ENCODE peak calls at places on chromosomes 6 and 20, in four cellular contexts. F is pancreas, W is A549, T is HFF-Myc. U is an unnamed sample.

GRCh38 chr20:23347791-23348190 is 2.8 kb upstream of the NXT1 start:
- DNase-seq in W (no peak), T (no peak), F (no peak), U (no peak)

GRCh38 chr6:128848169-128848935 is 34.6 kb upstream of the LAMA2 start:
- DNase-seq in F (no peak), T (no peak), W (no peak), U (no peak)

GRCh38 chr6:35948725-35949124 is 27.8 kb upstream of the SRPK1 start:
- DNase-seq in W (peak), T (no peak), F (no peak), U (no peak)

GRCh38 chr6:125872259-125872921 is 81.6 kb downstream of the NCOA7 start:
- DNase-seq in F (no peak), T (no peak), W (peak), U (no peak)

GRCh38 chr6:112980676-112981075 is 633.5 kb downstream of the RFPL4B start:
- DNase-seq in T (no peak), W (no peak), F (no peak), U (no peak)

GRCh38 chr6:1867197-1867596 is 257.5 kb downstream of the FOXC1 start:
- DNase-seq in W (no peak), T (no peak), F (no peak), U (no peak)

GRCh38 chr20:63070771-63071540 is 64.2 kb upstream of the BHLHE23 start:
- DNase-seq in F (peak), T (no peak), W (no peak), U (no peak)

GRCh38 chr6:147103641-147104040 is 100.6 kb upstream of the STXBP5 start:
- DNase-seq in F (no peak), T (no peak), W (no peak), U (no peak)

GRCh38 chr6:157235600-157236039 is 87.7 kb downstream of the TMEM242 start:
- DNase-seq in T (no peak), F (peak), W (peak), U (peak)

GRCh38 chr20:11170565-11170964 is 496.8 kb upstream of the JAG1 start:
- DNase-seq in W (no peak), F (no peak), T (no peak), U (no peak)

GRCh38 chr6:130602151-130602770 is 224.9 kb upstream of the SMLR1 start:
- DNase-seq in W (peak), T (peak), F (no peak), U (no peak)

GRCh38 chr6:137277971-137278602 is 58.9 kb upstream of the IFNGR1 start:
- DNase-seq in T (no peak), F (no peak), W (peak), U (no peak)

U was measured in stimulated activated naive CD8-positive, alpha-beta T cell treated with anti-CD3 and anti-CD28 coated beads, Interleukin-15, amount 100 ng/mL, for 72 hours.